ENCODE peak calls at places on chromosomes 11 and 22, in nine cellular contexts. D is mucosa of gallbladder; X is NCI-H1694 treated with DMSO at 0.1 percent for 48 hours; E is activated T-cell treated with anti-CD3 and anti-CD28 coated beads, Interleukin-2, amount 50 U/mL, for 24 hours; N is HEK293T; A is A549; M is KG1; W is GOT3; G is naive thymus-derived CD8-positive, alpha-beta T cell. C is an unnamed sample.

GRCh38 chr22:50523806-50524663 is 1.4 kb downstream of the SCO2 start:
- DNase-seq in D (no peak), X (no peak), E (no peak), N (no peak), A (no peak), M (no peak), W (no peak), G (no peak), C (no peak)

GRCh38 chr11:22512457-22512856 is 113.2 kb downstream of the FANCF start:
- DNase-seq in D (no peak), X (no peak), E (no peak), N (no peak), A (no peak), M (no peak), W (no peak), G (no peak), C (no peak)

GRCh38 chr11:86459682-86460460 is 85.2 kb downstream of the CCDC81 start:
- DNase-seq in D (peak; percentile 68), X (peak; percentile 0), E (no peak), N (no peak), A (peak; percentile 74), M (no peak), W (no peak), G (no peak), C (no peak)

GRCh38 chr22:43313497-43314474 is 29.4 kb downstream of the SCUBE1 start:
- DNase-seq in D (no peak), X (peak; percentile 17), E (no peak), N (peak; percentile 34), A (no peak), M (no peak), W (no peak), G (no peak), C (no peak)

GRCh38 chr11:31817621-31818493 is 6.7 kb upstream of the PAX6 start:
- DNase-seq in D (no peak), X (no peak), E (peak; percentile 41), N (no peak), A (no peak), M (no peak), W (no peak), G (no peak), C (peak; percentile 28)

GRCh38 chr11:101863361-101863760 is 51.4 kb upstream of the CEP126 start:
- DNase-seq in D (no peak), X (no peak), E (no peak), N (no peak), A (no peak), M (no peak), W (no peak), G (no peak), C (no peak)

GRCh38 chr11:36056160-36056751 is 112.4 kb downstream of the LDLRAD3 start:
- DNase-seq in D (no peak), X (peak; percentile 24), E (no peak), N (peak; percentile 63), A (peak; percentile 38), M (no peak), W (no peak), G (no peak), C (peak; percentile 23)

GRCh38 chr11:118886681-118887111 is 3.0 kb downstream of the CXCR5 start:
- DNase-seq in D (no peak), X (no peak), E (no peak), N (no peak), A (no peak), M (no peak), W (no peak), G (no peak), C (peak; percentile 74)

GRCh38 chr11:101915811-101916291 is 471 bp downstream of the ANGPTL5 start:
- DNase-seq in D (no peak), X (no peak), E (no peak), N (no peak), A (peak; percentile 45), M (no peak), W (no peak), G (no peak), C (peak; percentile 25)